ENCODE peak calls at places on chromosomes 11 and 22, in five cellular contexts. F, O, Z, X and I are unnamed samples. For H3K4me1, the result is how much of the 10 kb centered on the place peaks cover.

GRCh38 chr22:17969732-17970131 is 54.6 kb downstream of the MICAL3 start:
- DNase-seq in F (no peak), O (no peak), Z (no peak), X (no peak), I (peak)

GRCh38 chr11:134742228-134742612 is 330.2 kb upstream of the B3GAT1 start:
- DNase-seq in F (no peak), O (no peak), Z (no peak), X (peak), I (no peak)

GRCh38 chr11:69539416-69540117 is 58.1 kb downstream of the LINC01488 start:
- DNase-seq in F (no peak), O (peak), Z (peak), X (peak), I (peak)

GRCh38 chr11:57460017-57460755 is at the start of gene RTN4RL2:
- DNase-seq in F (no peak), O (peak), Z (no peak), X (peak), I (no peak)

GRCh38 chr11:9717040-9717357 is 53.1 kb downstream of the SWAP70 start:
- DNase-seq in F (no peak), O (no peak), Z (no peak), X (no peak), I (no peak)

GRCh38 chr11:94665116-94665659 is 98.0 kb downstream of the PIWIL4 start:
- DNase-seq in F (no peak), O (no peak), Z (no peak), X (no peak), I (no peak)

GRCh38 chr11:47353978-47354774 is 1.7 kb upstream of the MYBPC3 start:
- DNase-seq in F (no peak), O (no peak), Z (no peak), X (no peak), I (no peak)

GRCh38 chr22:32584650-32585049 is 110.0 kb downstream of the FBXO7 start:
- DNase-seq in F (no peak), O (no peak), Z (peak), X (no peak), I (no peak)

GRCh38 chr11:118922745-118923627 is 2.7 kb downstream of the BCL9L start:
- DNase-seq in F (no peak), O (no peak), Z (no peak), X (no peak), I (no peak)

GRCh38 chr11:95092549-95093324 is 3.1 kb downstream of the ENDOD1 start:
- DNase-seq in F (no peak), O (no peak), Z (no peak), X (no peak), I (peak)

GRCh38 chr22:28560005-28560742 is 119.5 kb downstream of the TTC28 start:
- DNase-seq in F (no peak), O (peak), Z (no peak), X (no peak), I (peak)

GRCh38 chr11:43868852-43869567 is 11.6 kb upstream of the ALKBH3 start:
- DNase-seq in F (no peak), O (no peak), Z (no peak), X (no peak), I (peak)

GRCh38 chr11:46294365-46295309 is 17.2 kb downstream of the CREB3L1 start:
- DNase-seq in F (peak), O (no peak), Z (no peak), X (no peak), I (peak)

GRCh38 chr11:78822931-78823423 is 248.3 kb upstream of the NARS2 start:
- DNase-seq in F (no peak), O (no peak), Z (no peak), X (peak), I (no peak)

GRCh38 chr22:50032109-50032871 is 19.7 kb upstream of the IL17REL start:
- DNase-seq in F (no peak), O (no peak), Z (no peak), X (no peak), I (no peak)

GRCh38 chr22:45585437-45585755 is 82.7 kb downstream of the FBLN1 start:
- DNase-seq in F (no peak), O (no peak), Z (peak), X (no peak), I (peak)

GRCh38 chr11:38060930-38061329 is 1462.9 kb upstream of the RAG2 start:
- DNase-seq in F (no peak), O (no peak), Z (no peak), X (no peak), I (no peak)

GRCh38 chr11:22477312-22477711 is 139.1 kb downstream of the SLC17A6 start:
- DNase-seq in F (no peak), O (no peak), Z (no peak), X (no peak), I (no peak)

GRCh38 chr11:9840460-9841004 is 176.7 kb downstream of the SWAP70 start:
- DNase-seq in F (no peak), O (no peak), Z (no peak), X (no peak), I (no peak)

GRCh38 chr11:46120711-46121327 is 435 bp downstream of the PHF21A start:
- DNase-seq in F (peak), O (peak), Z (peak), X (peak), I (peak)

GRCh38 chr11:114262681-114263509 is 33.3 kb upstream of the NNMT start:
- DNase-seq in F (no peak), O (peak), Z (no peak), X (peak), I (peak)

GRCh38 chr11:66002648-66003225 is 434 bp downstream of the BANF1 start:
- DNase-seq in F (peak), O (peak), Z (peak), X (no peak), I (peak)

GRCh38 chr11:36540998-36541397 is 26.8 kb upstream of the RAG1 start:
- DNase-seq in F (peak), O (peak), Z (no peak), X (peak), I (peak)

GRCh38 chr22:47012589-47013365 is 250.3 kb downstream of the TBC1D22A start:
- DNase-seq in F (no peak), O (no peak), Z (no peak), X (no peak), I (no peak)

GRCh38 chr11:36594316-36594989 is at the start of gene IFTAP:
- DNase-seq in F (peak), O (peak), Z (peak), X (peak), I (peak)

GRCh38 chr11:8786933-8787332 is 104.3 kb downstream of the RPL27A start:
- DNase-seq in F (no peak), O (no peak), Z (no peak), X (no peak), I (no peak)

GRCh38 chr11:68302256-68303054 is 9.9 kb upstream of the LRP5 start:
- DNase-seq in F (no peak), O (peak), Z (no peak), X (no peak), I (no peak)

GRCh38 chr11:60763692-60764369 is 7.2 kb downstream of the MS4A15 start:
- DNase-seq in F (no peak), O (no peak), Z (no peak), X (no peak), I (no peak)

GRCh38 chr11:57456960-57457642 is 3.2 kb upstream of the RTN4RL2 start:
- DNase-seq in F (peak), O (peak), Z (peak), X (peak), I (peak)

GRCh38 chr11:20110908-20111669 is 49.2 kb downstream of the DBX1 start:
- DNase-seq in F (peak), O (peak), Z (no peak), X (no peak), I (peak)

GRCh38 chr22:22720724-22721261 is 76.4 kb downstream of the GGTLC2 start:
- DNase-seq in F (no peak), O (peak), Z (no peak), X (no peak), I (peak)

GRCh38 chr11:14190992-14191773 is 167.8 kb downstream of the RRAS2 start:
- DNase-seq in F (no peak), O (peak), Z (no peak), X (peak), I (no peak)

GRCh38 chr11:11034476-11034875 is 176.6 kb upstream of the ZBED5 start:
- DNase-seq in F (no peak), O (no peak), Z (no peak), X (no peak), I (no peak)

GRCh38 chr11:100629671-100630070 is 57.4 kb upstream of the ARHGAP42 start:
- DNase-seq in F (no peak), O (no peak), Z (no peak), X (no peak), I (no peak)

GRCh38 chr11:118076754-118077281 is at the start of gene TMPRSS4:
- DNase-seq in F (peak), O (peak), Z (no peak), X (no peak), I (no peak)

GRCh38 chr22:20013382-20013871 is 3.2 kb downstream of the ARVCF start:
- DNase-seq in F (peak), O (peak), Z (peak), X (peak), I (peak)

GRCh38 chr22:48832592-48832991 is 995.1 kb downstream of the BRD1 start:
- DNase-seq in F (no peak), O (no peak), Z (no peak), X (no peak), I (no peak)

GRCh38 chr11:45678962-45679361 is 13.5 kb upstream of the CHST1 start:
- DNase-seq in F (no peak), O (no peak), Z (no peak), X (no peak), I (no peak)

GRCh38 chr11:108886608-108887007 is 221.7 kb downstream of the DDX10 start:
- DNase-seq in F (no peak), O (no peak), Z (no peak), X (no peak), I (no peak)

GRCh38 chr11:90438069-90438468 is 215.2 kb upstream of the CHORDC1 start:
- DNase-seq in F (no peak), O (no peak), Z (no peak), X (no peak), I (no peak)
- TF ChIP-seq POLR2A in F (no peak), O (no peak), Z (no peak), X (no peak), I (no peak)

GRCh38 chr11:126598344-126599092 is 243.0 kb downstream of the ST3GAL4 start:
- DNase-seq in F (no peak), O (no peak), Z (no peak), X (no peak), I (no peak)
- H3K4me1 ChIP-seq in F (under half), O (under half), Z (under half), X (under half), I (under half)

DNA sequence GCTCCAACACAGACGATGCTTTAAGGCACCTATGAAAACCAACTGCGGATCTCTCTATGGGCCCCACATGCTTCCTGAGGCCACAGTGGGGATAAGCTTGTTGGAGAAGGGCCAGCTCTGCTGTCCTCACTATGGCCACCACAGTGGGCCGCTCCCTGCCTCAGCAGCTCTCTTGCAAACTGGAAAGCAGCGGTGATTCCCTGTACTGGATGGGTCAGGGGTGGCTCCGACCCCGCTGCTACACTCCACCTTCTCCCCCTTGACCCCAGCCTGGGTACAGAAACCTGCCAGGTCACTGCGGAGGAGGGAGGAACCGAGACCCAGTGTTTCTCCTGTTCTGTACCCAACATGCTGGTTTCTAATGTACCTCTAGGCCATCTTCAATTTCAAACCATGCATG is 403.9 kb downstream of the CTTN start:
- DNase-seq in F (no peak), O (no peak), Z (no peak), X (no peak), I (no peak)
- H3K27ac ChIP-seq in F (no peak), O (no peak), Z (no peak), X (no peak), I (no peak)

GRCh38 chr11:2368851-2369180 is 8.3 kb upstream of the CD81 start:
- DNase-seq in F (no peak), O (no peak), Z (no peak), X (no peak), I (no peak)

GRCh38 chr11:2368178-2368850 is 8.8 kb upstream of the CD81 start:
- DNase-seq in F (no peak), O (no peak), Z (no peak), X (no peak), I (no peak)

GRCh38 chr11:2367266-2368160 is 9.6 kb upstream of the CD81 start:
- DNase-seq in F (no peak), O (no peak), Z (no peak), X (no peak), I (no peak)

GRCh38 chr11:2369320-2369719 is 7.8 kb upstream of the CD81 start:
- DNase-seq in F (no peak), O (no peak), Z (no peak), X (no peak), I (no peak)

DNA sequence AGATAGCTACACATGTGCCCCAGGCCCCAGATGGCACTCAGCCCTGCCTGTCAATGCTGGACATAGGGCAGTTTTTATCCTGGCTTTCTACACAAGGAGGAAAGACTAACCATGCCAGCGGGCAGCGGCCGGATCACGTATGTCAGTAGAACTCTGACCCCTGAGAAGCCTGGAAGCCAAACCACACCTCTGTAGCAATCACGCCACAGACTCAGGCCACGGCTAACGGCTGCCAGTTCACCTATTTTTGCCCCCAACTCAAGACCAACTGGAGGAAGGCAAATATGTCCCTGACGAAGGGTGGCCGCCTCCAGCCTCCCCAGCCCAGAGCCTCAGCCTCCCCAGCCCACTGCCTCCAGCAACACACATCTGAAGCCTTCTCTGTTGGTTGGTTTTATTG is 7.2 kb upstream of the CD81 start:
- DNase-seq in F (no peak), O (no peak), Z (no peak), X (no peak), I (no peak)
- TF ChIP-seq POLR2A in F (no peak), O (no peak), Z (no peak), X (no peak), I (no peak)

GRCh38 chr11:848380-848931 is 5.8 kb downstream of the TSPAN4 start:
- DNase-seq in F (peak), O (no peak), Z (no peak), X (no peak), I (peak)
- H3K4me1 ChIP-seq in F (half or more), O (half or more), Z (half or more), X (half or more), I (under half)

GRCh38 chr22:37049224-37049623 is 2.3 kb upstream of the KCTD17 start:
- DNase-seq in F (no peak), O (no peak), Z (no peak), X (no peak), I (no peak)

GRCh38 chr22:37045958-37046357 is 5.6 kb upstream of the KCTD17 start:
- DNase-seq in F (no peak), O (no peak), Z (no peak), X (no peak), I (no peak)

GRCh38 chr22:37050913-37051628 is 471 bp upstream of the KCTD17 start:
- DNase-seq in F (no peak), O (no peak), Z (no peak), X (no peak), I (no peak)

GRCh38 chr22:37046589-37046988 is 5.0 kb upstream of the KCTD17 start:
- DNase-seq in F (no peak), O (no peak), Z (no peak), X (no peak), I (no peak)

GRCh38 chr22:37048133-37048532 is 3.4 kb upstream of the KCTD17 start:
- DNase-seq in F (no peak), O (no peak), Z (no peak), X (no peak), I (no peak)
- H3K27ac ChIP-seq in F (no peak), O (no peak), Z (no peak), X (no peak), I (no peak)

GRCh38 chr22:35417606-35418005 is 17.7 kb downstream of the MCM5 start:
- DNase-seq in F (no peak), O (no peak), Z (no peak), X (no peak), I (no peak)
- TF ChIP-seq POLR2A in F (no peak), O (no peak), Z (no peak), X (no peak), I (no peak)

DNA sequence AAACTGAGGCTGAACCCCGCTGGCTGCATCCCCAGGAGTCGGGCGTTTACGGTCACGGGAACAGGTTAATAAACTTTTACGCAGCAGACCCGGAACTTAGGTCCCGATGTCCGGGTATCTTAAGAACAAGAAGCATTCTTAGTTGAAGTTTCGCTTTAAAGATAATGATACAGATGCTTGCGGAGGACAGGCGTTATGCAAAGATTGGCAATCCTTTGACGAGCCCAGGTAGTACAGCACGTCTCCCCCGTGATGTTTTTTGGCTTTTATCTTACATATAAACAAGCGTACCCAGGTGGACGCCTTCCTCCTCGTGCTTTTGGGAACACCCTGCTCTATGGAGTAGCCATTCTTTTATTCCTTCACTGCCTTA is 869 bp upstream of the TOLLIP start:
- DNase-seq in F (no peak), O (no peak), Z (no peak), X (no peak), I (peak)
- H3K4me1 ChIP-seq in F (under half), O (under half), Z (under half), X (under half), I (under half)

GRCh38 chr22:41047741-41048140 is 44.7 kb upstream of the EP300 start:
- DNase-seq in F (no peak), O (peak), Z (no peak), X (no peak), I (no peak)
- H3K27ac ChIP-seq in F (no peak), O (no peak), Z (no peak), X (no peak), I (no peak)